ENCODE peak calls at places on chromosomes 13 and 19, in five cellular contexts. A, E, N, O and T are unnamed samples.

GRCh38 chr13:80556291-80556690 is 215.4 kb upstream of the SPRY2 start:
- DNase-seq in N (no peak), A (no peak), E (no peak), O (no peak), T (no peak)

GRCh38 chr13:91346848-91347211 is 657 bp upstream of the MIR17HG start:
- DNase-seq in E (peak), O (no peak), A (peak), N (no peak), T (no peak)

GRCh38 chr13:51032831-51033230 is 78.2 kb downstream of the C13orf42 start:
- DNase-seq in N (no peak), A (no peak), O (no peak), E (no peak), T (no peak)

GRCh38 chr19:35644987-35645679 is 3.0 kb upstream of the COX6B1 start:
- DNase-seq in O (peak), N (peak), A (peak), E (peak), T (no peak)

GRCh38 chr19:6362024-6362344 is 653 bp downstream of the CLPP start:
- DNase-seq in N (peak), E (no peak), O (peak), A (no peak), T (no peak)

GRCh38 chr13:36193151-36193855 is 21.1 kb downstream of the SOHLH2 start:
- DNase-seq in N (no peak), A (no peak), O (no peak), E (no peak), T (no peak)

GRCh38 chr13:69324109-69324886 is 783.3 kb upstream of the ATXN8OS start:
- DNase-seq in O (no peak), A (no peak), E (peak), N (no peak), T (no peak)

GRCh38 chr13:45105895-45106294 is 14.4 kb upstream of the GTF2F2 start:
- DNase-seq in N (no peak), E (no peak), A (no peak), O (no peak), T (no peak)

GRCh38 chr13:59774511-59774911 is 389.2 kb downstream of the DIAPH3 start:
- DNase-seq in O (no peak), E (no peak), A (no peak), N (no peak), T (no peak)

GRCh38 chr19:2574971-2575630 is 99.2 kb downstream of the GADD45B start:
- DNase-seq in O (no peak), E (no peak), A (no peak), N (peak), T (no peak)

GRCh38 chr13:22848539-22849052 is 332.2 kb upstream of the SGCG start:
- DNase-seq in N (no peak), A (no peak), O (no peak), E (peak), T (no peak)

GRCh38 chr13:111281751-111282311 is 38.6 kb upstream of the TEX29 start:
- DNase-seq in N (no peak), A (no peak), O (no peak), E (no peak), T (no peak)

GRCh38 chr13:23801141-23801540 is 88.1 kb downstream of the MIPEP start:
- DNase-seq in A (no peak), N (no peak), O (no peak), E (no peak), T (no peak)

GRCh38 chr13:19151581-19152263 is 29.9 kb downstream of the TUBA3C start:
- DNase-seq in O (no peak), N (no peak), A (no peak), E (no peak), T (no peak)

GRCh38 chr19:13208131-13208963 is 58.1 kb downstream of the IER2 start:
- DNase-seq in E (no peak), O (peak), A (no peak), N (peak), T (no peak)

GRCh38 chr13:28137556-28137955 is 789 bp upstream of the PAN3 start:
- DNase-seq in N (no peak), E (no peak), O (no peak), A (peak), T (no peak)

GRCh38 chr13:114065926-114066774 is 66.3 kb downstream of the RASA3 start:
- DNase-seq in O (no peak), A (no peak), E (no peak), N (peak), T (no peak)

GRCh38 chr19:5048727-5049553 is 80.0 kb downstream of the KDM4B start:
- DNase-seq in E (peak), N (no peak), A (no peak), O (no peak), T (no peak)

GRCh38 chr13:46495647-46496046 is 57.3 kb upstream of the LRCH1 start:
- DNase-seq in N (no peak), O (no peak), E (no peak), A (peak), T (no peak)

GRCh38 chr13:23928985-23929384 is 31.7 kb upstream of the C1QTNF9B start:
- DNase-seq in A (no peak), N (no peak), O (no peak), E (peak), T (no peak)

GRCh38 chr19:34171539-34171876 is 796 bp upstream of the LSM14A start:
- DNase-seq in E (no peak), A (no peak), O (no peak), N (no peak), T (no peak)

GRCh38 chr13:109904218-109904617 is 117.8 kb upstream of the IRS2 start:
- DNase-seq in N (no peak), A (no peak), E (no peak), O (no peak), T (no peak)

GRCh38 chr13:24307211-24308067 is 1.9 kb upstream of the C1QTNF9 start:
- DNase-seq in A (no peak), O (peak), E (no peak), N (peak), T (no peak)

GRCh38 chr19:46839752-46840151 is 10.9 kb downstream of the AP2S1 start:
- DNase-seq in N (no peak), A (no peak), O (peak), E (peak), T (no peak)

GRCh38 chr13:111494641-111495040 is 174.2 kb downstream of the TEX29 start:
- DNase-seq in E (no peak), O (no peak), N (peak), A (no peak), T (no peak)

GRCh38 chr13:26254583-26255102 is 714 bp downstream of the CDK8 start:
- DNase-seq in N (peak), A (peak), E (peak), O (peak), T (no peak)

GRCh38 chr19:40284501-40285352 is at the start of gene AKT2:
- DNase-seq in E (peak), N (peak), A (peak), O (no peak), T (no peak)

GRCh38 chr13:32587774-32588165 is 1.5 kb downstream of the PDS5B start:
- DNase-seq in N (no peak), A (no peak), E (no peak), O (no peak), T (no peak)

DNA sequence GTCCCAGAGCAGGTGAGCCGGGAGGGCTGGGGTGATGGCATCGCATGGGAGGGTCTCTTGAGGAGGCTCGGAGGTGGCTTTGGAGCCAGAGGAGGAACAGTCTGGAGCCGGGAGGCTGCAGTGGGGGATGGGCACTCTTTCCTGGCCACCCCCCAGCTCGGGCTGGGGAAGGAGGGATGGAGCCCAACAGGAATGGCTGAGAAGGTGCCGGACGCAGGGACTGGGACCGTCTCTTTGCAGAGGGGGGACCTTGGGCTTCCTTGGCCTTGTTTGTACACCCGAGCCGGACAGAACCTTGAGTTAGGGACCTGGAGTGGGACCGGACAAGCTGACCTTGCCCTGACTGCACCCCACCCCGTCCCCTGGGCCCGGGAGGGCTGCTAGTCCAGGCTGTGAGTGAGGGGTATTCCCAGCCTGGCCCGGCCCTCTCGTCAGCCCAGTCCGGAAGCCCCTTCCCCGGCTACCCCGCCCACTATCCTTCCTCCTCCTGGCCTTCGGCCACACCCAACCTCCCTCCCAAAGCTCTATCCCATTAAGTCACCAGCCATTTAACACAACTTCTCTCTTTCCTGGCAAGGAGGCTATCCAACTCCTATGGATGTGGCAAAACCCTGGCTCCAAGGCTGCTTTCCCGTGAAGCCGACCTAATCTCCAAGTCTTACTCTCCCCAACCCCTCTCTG is 863 bp upstream of the TBXA2R start:
- DNase-seq in A (no peak), O (no peak), N (no peak), E (peak), T (no peak)
- TF ChIP-seq POLR2AphosphoS5 in A (no peak), O (no peak), N (no peak), E (no peak), T (peak)

GRCh38 chr19:48881741-48882657 is 9.8 kb downstream of the PPP1R15A start:
- DNase-seq in N (no peak), O (no peak), A (no peak), E (no peak), T (no peak)
- H3K27ac ChIP-seq in N (no peak), O (peak), A (no peak), E (no peak), T (no peak)

GRCh38 chr13:41694902-41695301 is 237.6 kb downstream of the RGCC start:
- DNase-seq in N (peak), O (no peak), A (peak), E (no peak), T (no peak)
- TF ChIP-seq POLR2AphosphoS5 in N (peak), O (peak), A (peak), E (peak), T (peak)

GRCh38 chr19:18172331-18173053 is 1.1 kb upstream of the IFI30 start:
- DNase-seq in E (peak), O (no peak), N (no peak), A (no peak), T (no peak)

GRCh38 chr19:18173054-18173571 is 500 bp upstream of the IFI30 start:
- DNase-seq in N (peak), A (no peak), E (no peak), O (no peak), T (peak)

GRCh38 chr19:18174983-18175382 is 1.4 kb downstream of the IFI30 start:
- DNase-seq in N (no peak), O (no peak), E (no peak), A (no peak), T (no peak)

GRCh38 chr19:18171605-18172327 is 1.8 kb upstream of the IFI30 start:
- DNase-seq in E (peak), O (no peak), N (no peak), A (no peak), T (no peak)

GRCh38 chr19:18173572-18174294 is at the start of gene IFI30:
- DNase-seq in N (peak), O (peak), A (peak), E (peak), T (peak)
- H3K27ac ChIP-seq in N (peak), O (peak), A (peak), E (no peak), T (peak)